ENCODE peak calls at places on chromosomes 7 and 10, in four cellular contexts. W is epithelial cell of esophagus, X is AG09309, B is fibroblast of lung. Z is an unnamed sample.

GRCh38 chr7:16524332-16524731 is 2.3 kb upstream of the LRRC72 start:
- DNase-seq in B (no peak), W (peak), X (no peak), Z (no peak)

GRCh38 chr10:23063387-23064287 is 31.7 kb upstream of the MSRB2 start:
- DNase-seq in W (no peak), B (peak), X (no peak), Z (peak)

GRCh38 chr7:86645676-86646276 is 2.1 kb downstream of the GRM3 start:
- DNase-seq in W (no peak), B (no peak), X (no peak), Z (no peak)

GRCh38 chr10:130430852-130431704 is 294.9 kb downstream of the GLRX3 start:
- DNase-seq in W (no peak), B (no peak), X (no peak), Z (no peak)

GRCh38 chr10:112738586-112739218 is 211.3 kb upstream of the TCF7L2 start:
- DNase-seq in W (no peak), B (peak), X (no peak), Z (peak)

GRCh38 chr7:158076215-158076614 is 511.4 kb downstream of the PTPRN2 start:
- DNase-seq in W (no peak), B (no peak), X (no peak), Z (no peak)

GRCh38 chr10:118908487-118909280 is 120.8 kb upstream of the NANOS1 start:
- DNase-seq in X (no peak), B (no peak), W (no peak), Z (no peak)

GRCh38 chr7:134834689-134835462 is 55.4 kb downstream of the CALD1 start:
- DNase-seq in W (no peak), X (no peak), B (peak), Z (peak)

GRCh38 chr10:122326385-122326784 is 48.1 kb upstream of the PLEKHA1 start:
- DNase-seq in W (no peak), X (no peak), B (no peak), Z (no peak)

GRCh38 chr10:52143338-52143737 is 170.7 kb upstream of the DKK1 start:
- DNase-seq in X (no peak), B (no peak), W (no peak), Z (no peak)

GRCh38 chr10:23343591-23344225 is 889 bp downstream of the C10orf67 start:
- DNase-seq in W (peak), B (peak), X (no peak), Z (peak)

GRCh38 chr7:158887594-158887993 is 31.2 kb downstream of the DYNC2I1 start:
- DNase-seq in X (peak), B (no peak), W (no peak), Z (peak)

GRCh38 chr10:14032406-14032998 is 298.2 kb downstream of the FRMD4A start:
- DNase-seq in B (peak), W (peak), X (no peak), Z (no peak)

GRCh38 chr7:4745971-4746919 is 29.2 kb upstream of the AP5Z1 start:
- DNase-seq in X (peak), B (peak), W (peak), Z (peak)

GRCh38 chr7:44396498-44396897 is 71.1 kb upstream of the CAMK2B start:
- DNase-seq in X (no peak), W (no peak), B (no peak), Z (no peak)

GRCh38 chr7:143193880-143194279 is 10.7 kb downstream of the TAS2R39 start:
- DNase-seq in X (no peak), W (no peak), B (no peak), Z (no peak)

GRCh38 chr10:71509444-71509843 is 112.7 kb downstream of the CDH23 start:
- DNase-seq in W (no peak), B (no peak), X (no peak), Z (peak)

GRCh38 chr10:114825513-114826253 is 4.1 kb downstream of the FHIP2A start:
- DNase-seq in B (peak), X (peak), W (peak), Z (peak)

GRCh38 chr7:30238721-30239441 is 45.5 kb upstream of the ZNRF2 start:
- DNase-seq in X (no peak), B (peak), W (peak), Z (peak)

GRCh38 chr7:76151932-76152331 is 49.8 kb upstream of the SRRM3 start:
- DNase-seq in B (no peak), W (peak), X (no peak), Z (no peak)

GRCh38 chr10:13882112-13882711 is 295.4 kb downstream of the PRPF18 start:
- DNase-seq in X (peak), W (peak), B (peak), Z (peak)

GRCh38 chr10:122126763-122127659 is 138.0 kb downstream of the TACC2 start:
- DNase-seq in W (peak), X (peak), B (peak), Z (peak)